ENCODE peak calls at places on chromosomes 6 and 20, in six cellular contexts. One of them, this sample, is unnamed.

GRCh38 chr6:7463785-7464184 is 74.2 kb downstream of the RIOK1 start:
- DNase-seq in A549: peak
- DNase-seq in K562: no peak
- DNase-seq in H1: no peak
- DNase-seq in WTC11: no peak
- DNase-seq in HepG2: peak
- DNase-seq in this sample: no peak

GRCh38 chr6:105879902-105880547 is 206.1 kb upstream of the PRDM1 start:
- DNase-seq in A549: no peak
- DNase-seq in K562: no peak
- DNase-seq in H1: no peak
- DNase-seq in WTC11: no peak
- DNase-seq in HepG2: no peak
- DNase-seq in this sample: no peak

GRCh38 chr6:6697620-6698019 is 109.1 kb downstream of the LY86 start:
- DNase-seq in A549: no peak
- DNase-seq in K562: no peak
- DNase-seq in H1: no peak
- DNase-seq in WTC11: no peak
- DNase-seq in HepG2: no peak
- DNase-seq in this sample: peak

GRCh38 chr20:11716239-11716944 is 201.3 kb upstream of the BTBD3 start:
- DNase-seq in A549: peak
- DNase-seq in K562: no peak
- DNase-seq in H1: no peak
- DNase-seq in WTC11: peak
- DNase-seq in HepG2: peak
- DNase-seq in this sample: peak

GRCh38 chr6:79034865-79035264 is 43.2 kb downstream of the PHIP start:
- DNase-seq in A549: no peak
- DNase-seq in K562: no peak
- DNase-seq in H1: no peak
- DNase-seq in WTC11: no peak
- DNase-seq in HepG2: no peak
- DNase-seq in this sample: no peak

GRCh38 chr20:5797843-5798462 is 47.8 kb downstream of the SHLD1 start:
- DNase-seq in A549: no peak
- DNase-seq in K562: no peak
- DNase-seq in H1: no peak
- DNase-seq in WTC11: no peak
- DNase-seq in HepG2: no peak
- DNase-seq in this sample: no peak

GRCh38 chr6:24933868-24934401 is 1.8 kb downstream of the RIPOR2 start:
- DNase-seq in A549: peak
- DNase-seq in K562: peak
- DNase-seq in H1: peak
- DNase-seq in WTC11: peak
- DNase-seq in HepG2: peak
- DNase-seq in this sample: peak

GRCh38 chr6:154830771-154831170 is 97.6 kb downstream of the SCAF8 start:
- DNase-seq in A549: no peak
- DNase-seq in K562: no peak
- DNase-seq in H1: no peak
- DNase-seq in WTC11: no peak
- DNase-seq in HepG2: no peak
- DNase-seq in this sample: no peak

GRCh38 chr20:63056236-63057132 is 49.7 kb upstream of the BHLHE23 start:
- DNase-seq in A549: peak
- DNase-seq in K562: peak
- DNase-seq in H1: peak
- DNase-seq in WTC11: peak
- DNase-seq in HepG2: no peak
- DNase-seq in this sample: peak

GRCh38 chr6:3820563-3820962 is 28.6 kb upstream of the FAM50B start:
- DNase-seq in A549: no peak
- DNase-seq in K562: no peak
- DNase-seq in H1: no peak
- DNase-seq in WTC11: no peak
- DNase-seq in HepG2: no peak
- DNase-seq in this sample: no peak

GRCh38 chr6:137878810-137879285 is 11.8 kb downstream of the TNFAIP3 start:
- DNase-seq in A549: no peak
- DNase-seq in K562: no peak
- DNase-seq in H1: peak
- DNase-seq in WTC11: peak
- DNase-seq in HepG2: no peak
- DNase-seq in this sample: no peak

GRCh38 chr6:49915035-49915434 is 48.7 kb upstream of the CRISP1 start:
- DNase-seq in A549: no peak
- DNase-seq in K562: no peak
- DNase-seq in H1: no peak
- DNase-seq in WTC11: no peak
- DNase-seq in HepG2: no peak
- DNase-seq in this sample: no peak

GRCh38 chr6:7421066-7421465 is 31.5 kb downstream of the RIOK1 start:
- DNase-seq in A549: no peak
- DNase-seq in K562: no peak
- DNase-seq in H1: no peak
- DNase-seq in WTC11: no peak
- DNase-seq in HepG2: no peak
- DNase-seq in this sample: no peak

GRCh38 chr6:38436726-38437465 is 202.8 kb downstream of the BTBD9 start:
- DNase-seq in A549: peak
- DNase-seq in K562: no peak
- DNase-seq in H1: no peak
- DNase-seq in WTC11: no peak
- DNase-seq in HepG2: no peak
- DNase-seq in this sample: peak

GRCh38 chr6:34546551-34547321 is 9.4 kb downstream of the SPDEF start:
- DNase-seq in A549: peak
- DNase-seq in K562: no peak
- DNase-seq in H1: no peak
- DNase-seq in WTC11: no peak
- DNase-seq in HepG2: no peak
- DNase-seq in this sample: peak

GRCh38 chr20:42844751-42845150 is 345.0 kb downstream of the PTPRT start:
- DNase-seq in A549: no peak
- DNase-seq in K562: no peak
- DNase-seq in H1: no peak
- DNase-seq in WTC11: no peak
- DNase-seq in HepG2: no peak
- DNase-seq in this sample: no peak

GRCh38 chr6:31474871-31475286 is 23.1 kb upstream of the MICB start:
- DNase-seq in A549: no peak
- DNase-seq in K562: peak
- DNase-seq in H1: peak
- DNase-seq in WTC11: peak
- DNase-seq in HepG2: no peak
- DNase-seq in this sample: no peak

GRCh38 chr20:50610212-50610718 is 81.1 kb downstream of the RIPOR3 start:
- DNase-seq in A549: peak
- DNase-seq in K562: no peak
- DNase-seq in H1: no peak
- DNase-seq in WTC11: no peak
- DNase-seq in HepG2: peak
- DNase-seq in this sample: no peak

GRCh38 chr20:43384321-43384940 is 73.3 kb upstream of the SRSF6 start:
- DNase-seq in A549: no peak
- DNase-seq in K562: no peak
- DNase-seq in H1: no peak
- DNase-seq in WTC11: no peak
- DNase-seq in HepG2: no peak
- DNase-seq in this sample: no peak

GRCh38 chr20:5168582-5169396 is 42.0 kb downstream of the CDS2 start:
- DNase-seq in A549: no peak
- DNase-seq in K562: no peak
- DNase-seq in H1: no peak
- DNase-seq in WTC11: peak
- DNase-seq in HepG2: no peak
- DNase-seq in this sample: peak

GRCh38 chr20:38046572-38046971 is 13.0 kb downstream of the RPRD1B start:
- DNase-seq in A549: no peak
- DNase-seq in K562: no peak
- DNase-seq in H1: no peak
- DNase-seq in WTC11: peak
- DNase-seq in HepG2: no peak
- DNase-seq in this sample: no peak

GRCh38 chr6:151121900-151122299 is 117.9 kb upstream of the AKAP12 start:
- DNase-seq in A549: no peak
- DNase-seq in K562: no peak
- DNase-seq in H1: no peak
- DNase-seq in WTC11: no peak
- DNase-seq in HepG2: no peak
- DNase-seq in this sample: no peak

GRCh38 chr6:11851405-11851804 is 72.8 kb upstream of the ADTRP start:
- DNase-seq in A549: peak
- DNase-seq in K562: no peak
- DNase-seq in H1: no peak
- DNase-seq in WTC11: no peak
- DNase-seq in HepG2: no peak
- DNase-seq in this sample: no peak

GRCh38 chr20:32314768-32315167 is 37.3 kb downstream of the KIF3B start:
- DNase-seq in A549: no peak
- DNase-seq in K562: no peak
- DNase-seq in H1: no peak
- DNase-seq in WTC11: no peak
- DNase-seq in HepG2: no peak
- DNase-seq in this sample: no peak

GRCh38 chr6:132153221-132153896 is 202.2 kb upstream of the CCN2 start:
- DNase-seq in A549: no peak
- DNase-seq in K562: no peak
- DNase-seq in H1: no peak
- DNase-seq in WTC11: no peak
- DNase-seq in HepG2: no peak
- DNase-seq in this sample: no peak

GRCh38 chr6:119148102-119148824 is 69.8 kb upstream of the FAM184A start:
- DNase-seq in A549: peak
- DNase-seq in K562: peak
- DNase-seq in H1: peak
- DNase-seq in WTC11: no peak
- DNase-seq in HepG2: peak
- DNase-seq in this sample: peak
- TF ChIP-seq JUN in A549: no peak
- TF ChIP-seq JUN in K562: no peak
- TF ChIP-seq JUN in H1: no peak
- TF ChIP-seq JUN in WTC11: no peak
- TF ChIP-seq JUN in HepG2: no peak
- TF ChIP-seq JUN in this sample: no peak

DNA sequence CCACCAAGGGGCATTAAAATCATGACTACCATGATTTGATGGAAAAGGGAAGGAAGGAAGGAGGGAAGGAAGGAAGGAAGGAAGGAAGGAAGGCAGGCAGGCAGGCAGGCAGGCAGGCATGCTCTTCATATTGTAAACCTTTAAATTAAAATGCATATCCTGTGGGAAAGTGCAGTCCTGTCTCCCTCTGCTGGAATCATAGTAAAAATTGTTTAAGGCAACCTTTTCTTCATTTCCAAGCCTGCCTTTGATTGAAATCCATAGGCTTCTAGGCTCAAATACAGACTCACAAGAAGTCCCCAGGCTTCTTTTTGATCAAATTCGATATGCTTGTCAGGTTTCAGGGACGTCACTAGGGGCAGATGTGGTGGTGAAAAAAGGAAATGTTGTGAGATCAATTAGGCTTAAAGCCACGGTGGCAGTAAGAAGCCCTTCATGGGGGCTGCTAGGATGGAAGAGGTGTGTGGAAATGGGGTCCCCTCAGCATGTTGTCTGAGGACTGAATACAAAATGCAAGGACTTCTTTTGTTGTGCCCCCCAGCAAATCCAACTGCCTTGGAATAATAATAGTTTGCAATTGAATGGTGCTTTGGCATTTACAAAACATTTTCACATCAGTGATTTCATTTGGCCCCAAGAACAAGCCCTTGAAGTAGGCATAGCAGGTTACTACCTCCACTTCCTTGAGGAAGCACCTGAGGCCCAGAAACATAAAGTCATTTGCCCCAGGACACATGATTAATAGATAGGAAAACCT is 25.6 kb upstream of the GABRR1 start:
- DNase-seq in A549: peak
- DNase-seq in K562: peak
- DNase-seq in H1: no peak
- DNase-seq in WTC11: no peak
- DNase-seq in HepG2: peak
- DNase-seq in this sample: peak
- TF ChIP-seq JUN in A549: no peak
- TF ChIP-seq JUN in K562: no peak
- TF ChIP-seq JUN in H1: no peak
- TF ChIP-seq JUN in WTC11: no peak
- TF ChIP-seq JUN in HepG2: no peak
- TF ChIP-seq JUN in this sample: no peak

GRCh38 chr20:59385038-59385437 is 84.6 kb downstream of the EDN3 start:
- DNase-seq in A549: no peak
- DNase-seq in K562: no peak
- DNase-seq in H1: no peak
- DNase-seq in WTC11: no peak
- DNase-seq in HepG2: no peak
- DNase-seq in this sample: no peak

GRCh38 chr20:59382907-59383306 is 82.5 kb downstream of the EDN3 start:
- DNase-seq in A549: no peak
- DNase-seq in K562: no peak
- DNase-seq in H1: no peak
- DNase-seq in WTC11: no peak
- DNase-seq in HepG2: no peak
- DNase-seq in this sample: no peak

GRCh38 chr20:59385461-59385860 is 85.0 kb downstream of the EDN3 start:
- DNase-seq in A549: peak
- DNase-seq in K562: no peak
- DNase-seq in H1: peak
- DNase-seq in WTC11: peak
- DNase-seq in HepG2: no peak
- DNase-seq in this sample: no peak

GRCh38 chr20:59382326-59382725 is 81.9 kb downstream of the EDN3 start:
- DNase-seq in A549: no peak
- DNase-seq in K562: no peak
- DNase-seq in H1: no peak
- DNase-seq in WTC11: no peak
- DNase-seq in HepG2: no peak
- DNase-seq in this sample: no peak

GRCh38 chr20:59381658-59382057 is 81.2 kb downstream of the EDN3 start:
- DNase-seq in A549: no peak
- DNase-seq in K562: no peak
- DNase-seq in H1: no peak
- DNase-seq in WTC11: no peak
- DNase-seq in HepG2: no peak
- DNase-seq in this sample: no peak
- TF ChIP-seq JUN in A549: no peak
- TF ChIP-seq JUN in K562: no peak
- TF ChIP-seq JUN in H1: no peak
- TF ChIP-seq JUN in WTC11: no peak
- TF ChIP-seq JUN in HepG2: no peak
- TF ChIP-seq JUN in this sample: no peak

DNA sequence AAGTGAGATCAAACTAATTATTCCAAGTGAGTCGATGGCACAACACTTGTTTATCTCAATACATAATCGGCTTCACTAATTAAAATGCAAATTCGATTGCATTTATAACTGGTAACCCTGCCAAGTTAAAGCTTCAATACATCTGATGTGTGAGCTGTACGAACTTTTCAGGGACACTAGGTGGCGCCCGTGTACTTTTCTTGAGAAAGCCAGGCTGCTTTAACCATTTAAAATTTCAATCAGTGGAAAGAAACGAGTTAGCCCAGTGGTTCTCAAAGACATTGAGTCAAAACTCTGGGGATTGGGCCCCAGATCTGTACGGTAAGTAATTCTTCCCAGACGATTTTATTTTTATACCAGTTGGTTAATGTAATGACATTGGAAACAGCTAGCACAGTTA is 102.7 kb downstream of the LAMP5 start:
- DNase-seq in A549: peak
- DNase-seq in K562: peak
- DNase-seq in H1: peak
- DNase-seq in WTC11: peak
- DNase-seq in HepG2: peak
- DNase-seq in this sample: peak
- TF ChIP-seq JUN in A549: no peak
- TF ChIP-seq JUN in K562: no peak
- TF ChIP-seq JUN in H1: no peak
- TF ChIP-seq JUN in WTC11: no peak
- TF ChIP-seq JUN in HepG2: no peak
- TF ChIP-seq JUN in this sample: no peak

This sample was measured in endothelial cell of umbilical vein.